ENCODE peak calls at places on chromosomes 11 and 22, in ten cellular contexts. One of them, this sample, is unnamed.

GRCh38 chr11:44840526-44840925 is 110.2 kb downstream of the TP53I11 start:
- DNase-seq in IMR-90: no peak
- DNase-seq in A549: no peak
- DNase-seq in head of caudate nucleus: no peak
- DNase-seq in T-helper 1 cell: no peak
- DNase-seq in tibial artery: no peak
- DNase-seq in activated effector memory CD4-positive, alpha-beta T cell treated with anti-CD3 and anti-CD28 coated beads, Interleukin-2, amount 50 U/mL, for 16 hours: no peak
- DNase-seq in G401: peak
- DNase-seq in EL: no peak
- DNase-seq in germinal center: no peak
- DNase-seq in this sample: no peak

GRCh38 chr11:13949876-13950275 is 12.6 kb upstream of the SPON1 start:
- DNase-seq in IMR-90: no peak
- DNase-seq in A549: no peak
- DNase-seq in head of caudate nucleus: no peak
- DNase-seq in T-helper 1 cell: no peak
- DNase-seq in tibial artery: no peak
- DNase-seq in activated effector memory CD4-positive, alpha-beta T cell treated with anti-CD3 and anti-CD28 coated beads, Interleukin-2, amount 50 U/mL, for 16 hours: no peak
- DNase-seq in G401: no peak
- DNase-seq in EL: no peak
- DNase-seq in germinal center: no peak
- DNase-seq in this sample: peak

GRCh38 chr22:43168416-43169309 is 17.3 kb downstream of the TSPO start:
- DNase-seq in IMR-90: peak
- DNase-seq in A549: no peak
- DNase-seq in head of caudate nucleus: no peak
- DNase-seq in T-helper 1 cell: no peak
- DNase-seq in tibial artery: no peak
- DNase-seq in activated effector memory CD4-positive, alpha-beta T cell treated with anti-CD3 and anti-CD28 coated beads, Interleukin-2, amount 50 U/mL, for 16 hours: no peak
- DNase-seq in G401: no peak
- DNase-seq in EL: peak
- DNase-seq in germinal center: no peak
- DNase-seq in this sample: no peak

GRCh38 chr11:78074756-78075155 is 4.9 kb downstream of the NDUFC2 start:
- DNase-seq in IMR-90: no peak
- DNase-seq in A549: no peak
- DNase-seq in head of caudate nucleus: no peak
- DNase-seq in T-helper 1 cell: no peak
- DNase-seq in tibial artery: no peak
- DNase-seq in activated effector memory CD4-positive, alpha-beta T cell treated with anti-CD3 and anti-CD28 coated beads, Interleukin-2, amount 50 U/mL, for 16 hours: peak
- DNase-seq in G401: no peak
- DNase-seq in EL: peak
- DNase-seq in germinal center: no peak
- DNase-seq in this sample: no peak

GRCh38 chr11:88043149-88043548 is 132.1 kb downstream of the RAB38 start:
- DNase-seq in IMR-90: no peak
- DNase-seq in A549: no peak
- DNase-seq in head of caudate nucleus: no peak
- DNase-seq in T-helper 1 cell: no peak
- DNase-seq in tibial artery: no peak
- DNase-seq in activated effector memory CD4-positive, alpha-beta T cell treated with anti-CD3 and anti-CD28 coated beads, Interleukin-2, amount 50 U/mL, for 16 hours: no peak
- DNase-seq in G401: no peak
- DNase-seq in EL: no peak
- DNase-seq in germinal center: no peak
- DNase-seq in this sample: no peak

GRCh38 chr11:67355794-67356550 is 2.6 kb upstream of the POLD4 start:
- DNase-seq in IMR-90: no peak
- DNase-seq in A549: peak
- DNase-seq in head of caudate nucleus: no peak
- DNase-seq in T-helper 1 cell: no peak
- DNase-seq in tibial artery: no peak
- DNase-seq in activated effector memory CD4-positive, alpha-beta T cell treated with anti-CD3 and anti-CD28 coated beads, Interleukin-2, amount 50 U/mL, for 16 hours: no peak
- DNase-seq in G401: no peak
- DNase-seq in EL: no peak
- DNase-seq in germinal center: peak
- DNase-seq in this sample: peak

GRCh38 chr22:36860821-36861659 is at the start of gene NCF4:
- DNase-seq in IMR-90: no peak
- DNase-seq in A549: no peak
- DNase-seq in head of caudate nucleus: peak
- DNase-seq in T-helper 1 cell: no peak
- DNase-seq in tibial artery: peak
- DNase-seq in activated effector memory CD4-positive, alpha-beta T cell treated with anti-CD3 and anti-CD28 coated beads, Interleukin-2, amount 50 U/mL, for 16 hours: peak
- DNase-seq in G401: peak
- DNase-seq in EL: no peak
- DNase-seq in germinal center: peak
- DNase-seq in this sample: no peak

GRCh38 chr22:40653361-40653760 is 16.8 kb upstream of the MRTFA start:
- DNase-seq in IMR-90: no peak
- DNase-seq in A549: no peak
- DNase-seq in head of caudate nucleus: no peak
- DNase-seq in T-helper 1 cell: no peak
- DNase-seq in tibial artery: no peak
- DNase-seq in activated effector memory CD4-positive, alpha-beta T cell treated with anti-CD3 and anti-CD28 coated beads, Interleukin-2, amount 50 U/mL, for 16 hours: no peak
- DNase-seq in G401: no peak
- DNase-seq in EL: no peak
- DNase-seq in germinal center: no peak
- DNase-seq in this sample: no peak

GRCh38 chr22:46581580-46582244 is 38.5 kb upstream of the GRAMD4 start:
- DNase-seq in IMR-90: no peak
- DNase-seq in A549: no peak
- DNase-seq in head of caudate nucleus: no peak
- DNase-seq in T-helper 1 cell: no peak
- DNase-seq in tibial artery: no peak
- DNase-seq in activated effector memory CD4-positive, alpha-beta T cell treated with anti-CD3 and anti-CD28 coated beads, Interleukin-2, amount 50 U/mL, for 16 hours: no peak
- DNase-seq in G401: no peak
- DNase-seq in EL: no peak
- DNase-seq in germinal center: no peak
- DNase-seq in this sample: no peak

GRCh38 chr11:2928605-2929510 is at the start of gene PHLDA2:
- DNase-seq in IMR-90: peak
- DNase-seq in A549: peak
- DNase-seq in head of caudate nucleus: no peak
- DNase-seq in T-helper 1 cell: peak
- DNase-seq in tibial artery: peak
- DNase-seq in activated effector memory CD4-positive, alpha-beta T cell treated with anti-CD3 and anti-CD28 coated beads, Interleukin-2, amount 50 U/mL, for 16 hours: peak
- DNase-seq in G401: no peak
- DNase-seq in EL: peak
- DNase-seq in germinal center: no peak
- DNase-seq in this sample: peak

GRCh38 chr11:102241026-102241425 is 76.3 kb upstream of the BIRC3 start:
- DNase-seq in IMR-90: peak
- DNase-seq in A549: no peak
- DNase-seq in head of caudate nucleus: no peak
- DNase-seq in T-helper 1 cell: no peak
- DNase-seq in tibial artery: no peak
- DNase-seq in activated effector memory CD4-positive, alpha-beta T cell treated with anti-CD3 and anti-CD28 coated beads, Interleukin-2, amount 50 U/mL, for 16 hours: no peak
- DNase-seq in G401: no peak
- DNase-seq in EL: peak
- DNase-seq in germinal center: no peak
- DNase-seq in this sample: no peak

GRCh38 chr11:14362613-14363012 is 3.6 kb upstream of the RRAS2 start:
- DNase-seq in IMR-90: no peak
- DNase-seq in A549: no peak
- DNase-seq in head of caudate nucleus: no peak
- DNase-seq in T-helper 1 cell: no peak
- DNase-seq in tibial artery: no peak
- DNase-seq in activated effector memory CD4-positive, alpha-beta T cell treated with anti-CD3 and anti-CD28 coated beads, Interleukin-2, amount 50 U/mL, for 16 hours: no peak
- DNase-seq in G401: peak
- DNase-seq in EL: no peak
- DNase-seq in germinal center: no peak
- DNase-seq in this sample: no peak

GRCh38 chr11:38425578-38425977 is 1827.5 kb upstream of the RAG2 start:
- DNase-seq in IMR-90: no peak
- DNase-seq in A549: no peak
- DNase-seq in head of caudate nucleus: no peak
- DNase-seq in T-helper 1 cell: no peak
- DNase-seq in tibial artery: no peak
- DNase-seq in activated effector memory CD4-positive, alpha-beta T cell treated with anti-CD3 and anti-CD28 coated beads, Interleukin-2, amount 50 U/mL, for 16 hours: no peak
- DNase-seq in G401: no peak
- DNase-seq in EL: no peak
- DNase-seq in germinal center: no peak
- DNase-seq in this sample: no peak